ENCODE peak calls at places on chromosomes 5 and 9, in five cellular contexts. C is IMR-90, M is colonic mucosa, F is mesendoderm, G is transverse colon. S is an unnamed sample. For H3K4me1, the result is how much of the 10 kb centered on the place peaks cover.

GRCh38 chr9:132857031-132857430 is 21.1 kb downstream of the AK8 start:
- DNase-seq in C (peak), M (peak), F (no peak), G (peak), S (peak)

GRCh38 chr5:177006265-177006972 is at the start of gene UIMC1:
- DNase-seq in C (peak), M (peak), F (peak), G (peak), S (peak)

GRCh38 chr5:140262839-140263238 is 40.1 kb downstream of the PFDN1 start:
- DNase-seq in C (no peak), M (no peak), F (no peak), G (no peak), S (no peak)

GRCh38 chr9:136008693-136008997 is 47.5 kb upstream of the UBAC1 start:
- DNase-seq in C (no peak), M (no peak), F (no peak), G (no peak), S (no peak)

GRCh38 chr9:79592736-79593493 is 21.1 kb downstream of the TLE4 start:
- DNase-seq in C (no peak), M (no peak), F (no peak), G (no peak), S (no peak)

GRCh38 chr5:152072076-152072475 is 147.4 kb upstream of the GLRA1 start:
- DNase-seq in C (no peak), M (no peak), F (peak), G (no peak), S (peak)

GRCh38 chr5:133827001-133827400 is 141.4 kb downstream of the C5orf15 start:
- DNase-seq in C (no peak), M (no peak), F (no peak), G (no peak), S (no peak)

GRCh38 chr5:91266184-91266705 is 116.9 kb downstream of the ARRDC3 start:
- DNase-seq in C (peak), M (no peak), F (no peak), G (no peak), S (no peak)

GRCh38 chr5:144072518-144072927 is 97.9 kb downstream of the YIPF5 start:
- DNase-seq in C (peak), M (no peak), F (no peak), G (no peak), S (no peak)

DNA sequence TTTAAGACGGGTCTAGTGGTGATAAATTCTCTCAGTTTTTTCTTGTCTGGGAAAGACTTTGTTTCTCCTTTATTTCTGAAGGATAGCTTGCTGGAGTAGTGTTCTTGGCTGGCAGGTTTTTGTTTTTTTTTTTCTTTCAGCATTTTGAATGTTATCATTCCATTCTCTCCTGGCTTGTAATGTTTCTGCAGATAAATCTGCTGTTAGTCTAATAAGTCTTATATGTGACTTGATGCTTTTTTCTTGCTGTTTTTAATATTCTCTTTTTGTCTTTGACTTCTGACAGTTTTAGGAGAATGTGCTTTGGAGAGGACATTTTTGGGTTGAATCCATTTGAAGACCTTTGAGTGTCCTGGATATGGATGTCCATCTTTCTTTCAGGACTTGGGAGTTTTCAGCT is 16.0 kb downstream of the HSD17B4 start:
- DNase-seq in C (no peak), M (no peak), F (no peak), G (no peak), S (no peak)
- H3K4me1 ChIP-seq in C (under half), M (under half), F (under half), G (under half), S (under half)

GRCh38 chr9:76603448-76603895 is 144.5 kb downstream of the GCNT1 start:
- DNase-seq in C (peak), M (no peak), F (no peak), G (no peak), S (no peak)
- H3K27ac ChIP-seq in C (no peak), M (no peak), F (no peak), G (no peak), S (no peak)

GRCh38 chr5:149748471-149749094 is 18.5 kb downstream of the PPARGC1B start:
- DNase-seq in C (no peak), M (no peak), F (no peak), G (no peak), S (no peak)

GRCh38 chr5:149750596-149750995 is 20.5 kb downstream of the PPARGC1B start:
- DNase-seq in C (no peak), M (no peak), F (no peak), G (no peak), S (no peak)

GRCh38 chr5:149747141-149747832 is 17.2 kb downstream of the PPARGC1B start:
- DNase-seq in C (no peak), M (peak), F (no peak), G (peak), S (peak)

GRCh38 chr5:149747833-149748366 is 17.8 kb downstream of the PPARGC1B start:
- DNase-seq in C (no peak), M (no peak), F (no peak), G (peak), S (no peak)

DNA sequence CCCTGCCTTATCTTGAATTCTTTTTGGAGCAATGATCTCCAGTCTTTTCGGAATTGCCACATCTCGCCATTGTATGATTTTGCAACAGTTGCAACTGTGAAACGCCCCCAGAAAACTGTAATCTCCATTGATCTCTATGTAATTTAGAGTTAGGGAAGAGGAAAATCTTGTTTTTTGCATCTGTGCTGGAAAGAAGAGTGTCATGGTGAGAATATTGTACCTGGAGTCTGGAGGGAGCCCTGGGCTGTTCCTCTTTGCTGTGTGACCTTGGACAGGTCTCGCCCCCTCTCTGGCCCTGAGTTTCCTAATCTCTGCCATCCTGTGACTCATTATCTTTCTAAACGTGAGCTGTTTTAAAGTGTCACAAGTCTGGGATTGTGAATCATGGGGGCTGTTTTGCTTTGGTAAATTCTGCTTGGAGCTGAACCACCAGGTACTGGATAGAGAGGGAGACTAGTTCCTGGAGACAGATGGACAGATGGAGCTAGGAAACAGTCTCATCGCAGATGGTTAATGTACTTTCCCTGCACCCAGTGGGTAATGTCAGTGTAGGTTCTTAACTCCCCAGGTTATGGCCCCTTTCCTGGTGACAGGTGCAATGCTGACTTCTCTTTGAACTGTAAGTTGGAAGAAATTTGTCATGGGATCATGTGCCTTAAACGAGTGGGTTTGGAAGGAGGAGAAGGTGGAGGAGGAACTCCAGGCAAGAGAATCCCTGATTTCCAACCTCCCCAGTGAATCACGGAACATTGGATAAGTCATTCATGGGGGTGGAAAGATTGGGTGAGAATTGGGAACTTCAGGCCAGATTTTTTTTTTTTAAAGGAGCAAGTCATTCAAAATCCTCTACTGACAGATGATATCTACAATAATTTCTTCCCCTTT is 19.6 kb downstream of the PPARGC1B start:
- DNase-seq in C (no peak), M (no peak), F (no peak), G (no peak), S (no peak)
- H3K4me3 ChIP-seq in C (no peak), M (no peak), F (no peak), G (no peak), S (no peak)

DNA sequence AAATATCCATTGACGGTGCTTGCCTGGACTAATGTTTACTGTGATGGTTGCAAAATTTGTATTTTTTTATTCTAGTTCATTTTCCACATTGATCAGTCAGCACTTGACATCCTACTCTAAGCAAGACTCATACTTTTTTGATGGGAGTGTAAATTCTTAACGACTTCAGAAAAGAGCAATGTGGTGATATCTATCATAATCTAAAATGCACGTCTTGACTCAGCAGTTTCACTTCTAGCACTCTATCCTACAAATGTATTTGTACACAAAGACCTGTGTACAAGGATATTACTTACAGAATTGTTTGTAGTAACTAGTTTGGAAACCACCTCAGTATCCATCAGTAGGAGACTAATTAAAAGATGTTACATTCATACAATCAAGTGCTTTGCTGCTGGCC is 24.0 kb downstream of the NAA35 start:
- DNase-seq in C (no peak), M (no peak), F (no peak), G (no peak), S (no peak)
- H3K4me1 ChIP-seq in C (under half), M (under half), F (under half), G (under half), S (under half)

GRCh38 chr5:110753620-110754019 is 14.8 kb downstream of the SLC25A46 start:
- DNase-seq in C (no peak), M (no peak), F (no peak), G (no peak), S (no peak)
- H3K27ac ChIP-seq in C (no peak), M (no peak), F (no peak), G (no peak), S (no peak)

DNA sequence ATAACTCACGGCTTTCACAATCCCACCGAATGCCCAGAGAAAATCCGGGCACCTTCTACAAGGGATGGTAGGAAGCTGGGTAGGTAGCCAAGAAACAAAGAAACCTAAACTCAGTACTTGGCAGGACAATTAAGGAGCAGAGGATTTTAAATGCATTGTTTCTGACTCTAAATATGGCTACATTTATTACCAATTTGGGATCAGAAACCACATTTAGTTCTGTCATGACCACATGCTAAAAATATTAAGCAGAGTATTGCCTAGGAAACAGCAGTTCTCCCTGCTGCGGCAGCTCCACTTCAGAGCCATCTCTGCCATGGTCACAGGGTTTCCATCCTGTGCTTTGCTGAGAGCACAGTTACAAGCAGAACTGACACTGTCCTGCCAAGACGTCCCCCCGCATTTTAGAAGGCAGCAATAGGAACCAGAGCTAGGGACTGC is 57.5 kb downstream of the SIL1 start:
- DNase-seq in C (peak), M (no peak), F (no peak), G (no peak), S (no peak)
- H3K4me3 ChIP-seq in C (no peak), M (no peak), F (no peak), G (no peak), S (no peak)

DNA sequence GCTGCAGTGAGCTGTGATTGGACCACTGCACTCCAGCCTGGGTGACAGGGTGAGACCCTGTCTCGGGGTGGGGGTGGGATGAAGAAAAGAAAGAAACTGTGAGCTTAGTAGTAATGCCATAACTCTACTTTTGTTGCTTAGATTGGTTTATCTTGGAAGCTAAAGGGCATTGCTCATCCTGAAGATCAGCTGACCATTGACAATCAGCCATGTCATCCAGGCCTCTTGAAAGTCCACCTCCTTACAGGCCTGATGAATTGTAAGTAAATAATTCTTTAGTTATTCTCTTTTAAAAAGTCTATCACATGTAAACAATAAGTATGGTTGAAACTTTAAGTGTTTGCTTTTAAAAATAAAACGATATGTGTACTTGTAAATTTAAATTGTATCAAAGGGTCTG is 11.4 kb downstream of the OCLN start:
- DNase-seq in C (peak), M (no peak), F (no peak), G (no peak), S (no peak)
- H3K4me1 ChIP-seq in C (under half), M (under half), F (under half), G (under half), S (under half)

GRCh38 chr9:137178939-137179630 is 7.2 kb upstream of the TMEM210 start:
- DNase-seq in C (no peak), M (no peak), F (no peak), G (no peak), S (no peak)

GRCh38 chr9:137180491-137180890 is 7.9 kb downstream of the ANAPC2 start:
- DNase-seq in C (no peak), M (no peak), F (no peak), G (no peak), S (no peak)

GRCh38 chr9:137179761-137180160 is 7.9 kb upstream of the TMEM210 start:
- DNase-seq in C (no peak), M (no peak), F (no peak), G (no peak), S (no peak)

GRCh38 chr9:137176302-137177182 is 4.7 kb upstream of the TMEM210 start:
- DNase-seq in C (peak), M (peak), F (peak), G (peak), S (no peak)

DNA sequence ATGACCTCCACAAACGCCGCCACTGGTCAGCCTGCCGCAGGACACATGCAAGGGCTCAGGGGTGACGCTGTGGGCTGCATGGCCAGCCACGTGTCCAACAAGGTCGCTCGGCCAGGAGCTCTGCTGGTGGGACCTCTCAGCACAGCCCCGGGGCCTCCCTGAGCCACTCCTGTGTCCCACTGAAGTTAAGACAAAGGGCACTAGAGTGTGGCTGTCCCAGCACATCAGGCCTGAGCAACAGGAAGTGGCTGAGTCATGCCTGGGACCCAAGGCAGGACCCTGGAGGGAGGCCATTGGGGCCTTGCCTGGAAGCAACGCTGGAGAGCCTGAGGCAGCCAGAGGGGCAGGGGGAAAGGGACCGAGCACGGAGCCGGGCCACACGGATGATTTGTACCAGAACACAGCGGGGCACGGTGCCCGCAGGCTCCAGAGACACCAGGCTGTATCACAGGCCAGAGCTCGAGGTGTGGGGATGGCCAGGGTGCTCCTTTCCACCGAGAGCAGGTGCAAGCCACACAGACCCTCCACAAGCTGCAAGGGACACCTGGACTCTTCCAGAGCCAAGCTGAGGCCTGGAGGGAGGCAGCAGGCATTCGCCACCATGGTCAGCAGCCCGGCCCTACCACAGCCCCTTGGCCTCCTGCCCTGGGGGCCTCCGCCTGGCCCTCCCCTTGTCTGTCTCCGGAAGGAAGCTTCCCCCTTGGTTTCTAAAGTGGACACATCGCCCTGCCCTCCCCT is 6.5 kb upstream of the TMEM210 start:
- DNase-seq in C (no peak), M (no peak), F (no peak), G (no peak), S (no peak)
- H3K27ac ChIP-seq in C (no peak), M (no peak), F (no peak), G (no peak), S (no peak)

DNA sequence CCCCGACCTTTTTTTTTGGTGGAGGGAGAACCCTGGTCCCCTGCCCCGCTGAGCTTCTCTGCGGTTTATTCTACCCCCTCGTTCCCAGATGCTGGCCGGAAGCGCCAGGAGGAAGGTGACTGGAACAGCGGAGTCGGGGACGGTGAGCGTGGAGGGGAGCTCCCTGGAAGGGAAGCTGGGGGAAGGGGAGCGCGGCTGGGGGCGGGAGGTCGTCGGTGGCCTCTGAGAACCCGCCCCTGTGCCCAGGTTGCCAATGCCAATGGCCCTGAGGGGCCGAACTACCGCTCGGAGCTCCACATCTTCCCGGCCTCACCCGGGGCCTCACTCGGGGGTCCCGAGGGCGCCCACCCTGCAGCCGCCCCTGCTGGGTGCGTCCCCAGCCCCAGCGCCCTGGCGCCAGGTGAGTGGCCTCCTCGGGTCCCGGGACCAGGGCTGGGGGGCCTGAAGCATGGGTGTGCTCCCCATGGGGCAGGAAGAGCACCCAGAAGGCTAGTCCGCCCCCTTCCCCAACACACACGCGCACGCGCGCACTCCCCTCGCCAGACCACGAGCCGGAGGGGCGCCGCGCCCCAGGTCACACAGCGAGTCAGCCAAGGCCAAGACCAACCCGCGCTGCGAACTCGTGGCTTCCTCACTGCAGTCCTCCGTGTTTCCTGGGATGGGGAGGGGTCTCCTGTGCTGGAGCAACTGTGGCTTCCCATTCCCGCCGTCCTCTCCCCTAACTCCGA is 10.6 kb downstream of the MYOZ3 start:
- DNase-seq in C (no peak), M (no peak), F (peak), G (no peak), S (peak)
- H3K4me3 ChIP-seq in C (peak), M (peak), F (peak), G (peak), S (peak)

GRCh38 chr9:111914749-111915424 is 18.3 kb downstream of the UGCG start:
- DNase-seq in C (no peak), M (no peak), F (no peak), G (no peak), S (no peak)

GRCh38 chr9:111915425-111915758 is 18.8 kb downstream of the UGCG start:
- DNase-seq in C (no peak), M (no peak), F (no peak), G (no peak), S (no peak)

GRCh38 chr9:111916234-111916645 is 19.6 kb downstream of the UGCG start:
- DNase-seq in C (no peak), M (no peak), F (no peak), G (no peak), S (no peak)

GRCh38 chr9:111910428-111910827 is 13.8 kb downstream of the UGCG start:
- DNase-seq in C (no peak), M (no peak), F (no peak), G (no peak), S (no peak)

GRCh38 chr9:111913159-111913558 is 16.5 kb downstream of the UGCG start:
- DNase-seq in C (no peak), M (no peak), F (no peak), G (no peak), S (no peak)
- H3K4me1 ChIP-seq in C (under half), M (under half), F (under half), G (under half), S (under half)